ENCODE peak calls at places on chromosomes 16 and 17, in four cellular contexts. R is CD8-positive, alpha-beta memory T cell; J is CD8-positive, alpha-beta T cell; O is right atrium auricular region. Q is an unnamed sample.

GRCh38 chr17:74455025-74455585 is 11.3 kb upstream of the CD300A start:
- DNase-seq in R (no peak), J (no peak), O (no peak), Q (no peak)

GRCh38 chr17:39225974-39226683 is 384 bp upstream of the STAC2 start:
- DNase-seq in R (peak), J (peak), O (no peak), Q (peak)

GRCh38 chr16:57764341-57765159 is 29.0 kb downstream of the KATNB1 start:
- DNase-seq in R (no peak), J (no peak), O (no peak), Q (no peak)

GRCh38 chr16:80656731-80657150 is 115.9 kb downstream of the DYNLRB2 start:
- DNase-seq in R (no peak), J (no peak), O (no peak), Q (peak)

GRCh38 chr16:2924901-2925820 is 13.4 kb downstream of the FLYWCH1 start:
- DNase-seq in R (no peak), J (no peak), O (no peak), Q (no peak)

GRCh38 chr17:56913867-56914640 is at the start of gene TRIM25:
- DNase-seq in R (peak), J (peak), O (peak), Q (peak)

GRCh38 chr17:47192549-47192948 is 3.5 kb upstream of the CDC27 start:
- DNase-seq in R (no peak), J (no peak), O (no peak), Q (no peak)

GRCh38 chr17:67982034-67982640 is 14.1 kb downstream of the C17orf58 start:
- DNase-seq in R (no peak), J (no peak), O (no peak), Q (no peak)

GRCh38 chr17:7552621-7553051 is 3.8 kb downstream of the TNFSF12 start:
- DNase-seq in R (peak), J (no peak), O (no peak), Q (no peak)

DNA sequence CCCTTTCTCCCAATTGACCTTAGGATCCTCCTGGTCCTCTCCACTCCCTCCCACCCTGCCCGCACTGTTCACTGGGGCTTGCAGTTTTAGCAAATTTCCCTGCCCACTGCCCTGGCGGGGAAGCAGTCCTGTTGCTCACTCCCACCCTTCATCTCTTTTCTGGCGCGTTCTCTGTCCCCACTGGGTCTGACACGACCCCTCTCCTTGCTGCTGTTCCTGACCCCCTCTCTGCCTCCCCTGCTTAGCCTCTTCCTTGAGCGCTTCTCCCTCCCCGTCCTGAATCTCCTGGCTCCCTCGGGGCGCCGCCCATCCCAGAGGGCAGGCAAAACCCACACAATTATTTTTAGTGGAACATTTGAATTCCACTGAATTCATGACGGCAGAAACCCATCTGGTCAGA is 1796.4 kb downstream of the TP53TG3F start:
- DNase-seq in R (no peak), J (no peak), O (no peak), Q (no peak)
- H3K4me3 ChIP-seq in R (no peak), J (no peak), O (no peak), Q (no peak)

GRCh38 chr16:16974192-16974591 is 496.6 kb downstream of the XYLT1 start:
- DNase-seq in R (no peak), J (no peak), O (no peak), Q (peak)

GRCh38 chr16:16972831-16973230 is 497.9 kb downstream of the XYLT1 start:
- DNase-seq in R (no peak), J (no peak), O (no peak), Q (no peak)

GRCh38 chr16:16966439-16966838 is 504.3 kb downstream of the XYLT1 start:
- DNase-seq in R (no peak), J (no peak), O (no peak), Q (no peak)

GRCh38 chr16:16973726-16974125 is 497.0 kb downstream of the XYLT1 start:
- DNase-seq in R (no peak), J (no peak), O (no peak), Q (no peak)

DNA sequence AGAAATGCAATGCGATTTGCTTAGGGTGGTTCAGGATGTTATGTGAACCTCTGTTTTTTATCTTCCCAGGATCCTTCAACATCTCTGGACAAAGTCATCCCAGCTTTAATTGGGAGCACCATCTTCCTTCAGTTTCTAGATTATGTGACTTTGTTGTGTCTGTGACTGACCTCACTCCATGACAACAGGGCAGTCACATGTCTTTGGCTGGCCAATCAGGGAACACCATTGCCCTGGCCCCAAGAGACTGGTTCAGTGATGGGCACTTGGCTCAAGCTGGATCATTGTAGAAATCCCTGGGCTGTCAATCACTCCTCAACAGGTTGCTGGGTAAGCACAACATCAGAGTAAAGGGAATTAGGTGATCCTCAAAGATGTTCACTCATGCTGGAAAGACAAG is 499.7 kb downstream of the XYLT1 start:
- DNase-seq in R (no peak), J (no peak), O (no peak), Q (no peak)
- H3K4me3 ChIP-seq in R (no peak), J (no peak), O (no peak), Q (no peak)

DNA sequence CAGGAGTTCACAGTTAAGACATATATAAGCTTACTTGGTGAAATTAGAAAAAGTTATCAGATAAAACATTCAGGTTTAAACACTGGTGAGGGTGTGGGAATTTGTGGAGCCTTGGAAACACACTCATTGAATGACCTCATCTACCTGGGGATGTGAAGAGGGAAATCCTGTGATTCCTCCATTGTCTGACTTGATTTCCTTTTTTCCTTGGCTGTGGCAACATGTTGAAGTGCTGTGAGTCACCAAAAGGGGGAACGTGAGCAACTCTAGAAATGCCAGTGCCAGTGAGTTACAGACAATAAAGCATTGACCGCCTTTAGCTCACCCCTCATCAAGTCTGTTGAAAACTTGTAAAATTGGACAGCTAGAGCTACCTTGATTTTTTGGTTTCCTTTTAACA is 1.8 kb downstream of the HMOX2 start:
- DNase-seq in R (peak), J (no peak), O (no peak), Q (no peak)
- H3K4me3 ChIP-seq in R (peak), J (peak), O (no peak), Q (no peak)

DNA sequence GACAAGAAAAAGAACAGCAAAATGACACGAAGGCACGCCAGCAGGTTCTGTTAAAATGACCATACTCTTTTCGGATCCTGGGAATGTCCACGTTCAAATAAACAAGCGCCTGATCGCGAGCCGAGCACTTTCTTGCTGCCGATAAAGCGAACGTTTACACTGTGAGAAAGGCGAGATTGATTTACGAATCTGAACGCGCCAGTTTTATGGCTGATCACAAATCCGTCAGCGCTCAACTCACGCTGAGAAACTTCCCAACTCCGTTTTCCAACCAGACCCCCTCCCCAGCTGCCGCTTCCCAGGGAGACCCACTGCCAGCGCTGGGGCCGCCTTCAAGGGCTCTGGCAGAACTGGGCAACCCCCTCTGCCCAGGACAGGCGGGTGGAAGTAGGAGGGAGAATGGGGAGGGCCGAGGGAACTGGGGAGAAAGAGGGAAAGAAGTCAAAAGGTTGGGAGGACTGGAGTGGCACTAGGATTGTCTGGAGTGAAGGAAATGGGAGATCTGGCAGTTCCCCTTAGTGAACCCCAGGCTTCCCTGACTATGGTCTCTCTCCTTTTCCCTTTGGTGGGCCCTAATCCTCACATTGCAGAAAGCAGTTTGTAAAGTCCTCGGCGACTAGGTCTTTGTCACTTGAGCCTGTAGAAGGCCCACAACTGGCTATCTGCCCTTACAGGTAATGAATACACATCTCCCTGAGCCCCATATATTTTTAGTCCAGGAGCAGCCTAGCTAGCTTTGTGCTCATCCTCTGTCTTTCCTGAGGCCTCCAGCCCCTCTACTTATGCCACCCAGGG is 6.9 kb downstream of the HOXB4 start:
- DNase-seq in R (no peak), J (no peak), O (no peak), Q (no peak)
- H3K4me3 ChIP-seq in R (no peak), J (no peak), O (no peak), Q (no peak)

GRCh38 chr17:49910094-49910857 is 58.7 kb upstream of the DLX4 start:
- DNase-seq in R (no peak), J (no peak), O (no peak), Q (no peak)
- H3K4me3 ChIP-seq in R (no peak), J (peak), O (no peak), Q (no peak)

GRCh38 chr17:27485125-27485524 is 28.9 kb downstream of the KSR1 start:
- DNase-seq in R (no peak), J (no peak), O (no peak), Q (no peak)
- H3K4me3 ChIP-seq in R (no peak), J (no peak), O (no peak), Q (no peak)

DNA sequence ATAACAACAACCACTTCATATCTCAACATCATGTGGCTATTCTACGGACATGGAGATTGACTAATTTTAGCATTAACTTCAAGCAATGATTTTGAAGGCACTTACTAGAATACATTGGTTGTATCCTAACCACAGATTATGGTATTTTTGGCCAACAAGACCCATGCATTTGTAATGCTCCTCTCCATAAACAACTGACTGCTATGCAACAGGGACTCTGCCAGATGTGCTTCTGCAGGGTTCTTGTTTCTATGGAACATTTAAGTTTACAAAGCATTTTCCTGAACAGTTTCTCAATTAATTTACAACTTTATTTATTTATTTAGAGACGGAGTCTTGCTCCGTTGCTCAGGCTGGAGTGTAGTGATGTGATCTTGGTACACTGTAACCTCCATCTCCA is 178.0 kb downstream of the PARN start:
- DNase-seq in R (no peak), J (no peak), O (no peak), Q (no peak)
- H3K4me3 ChIP-seq in R (no peak), J (no peak), O (no peak), Q (no peak)

GRCh38 chr17:48564200-48565023 is 13.7 kb downstream of the HOXB4 start:
- DNase-seq in R (no peak), J (no peak), O (no peak), Q (no peak)
- H3K4me3 ChIP-seq in R (no peak), J (no peak), O (peak), Q (peak)

DNA sequence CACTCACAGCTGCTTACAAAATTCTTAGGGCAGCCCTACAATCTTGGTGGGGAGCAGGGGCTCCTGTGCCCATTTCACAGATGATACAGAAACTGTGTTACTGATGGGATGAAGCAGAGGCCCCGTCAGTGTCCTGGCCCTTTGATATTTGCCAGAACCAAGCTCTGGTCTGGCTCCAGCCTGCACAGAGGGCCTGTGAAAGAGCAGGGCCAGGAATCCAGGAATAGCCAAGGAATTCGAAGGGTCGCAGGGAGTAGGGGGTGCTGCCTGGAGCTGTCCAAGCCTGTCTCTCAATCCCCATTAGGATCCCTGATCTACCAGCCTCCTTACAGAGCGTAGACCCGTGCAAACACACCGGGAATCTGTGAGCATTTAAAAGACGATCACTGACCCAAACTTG is 86.3 kb upstream of the RCVRN start:
- DNase-seq in R (no peak), J (no peak), O (no peak), Q (no peak)
- H3K4me3 ChIP-seq in R (no peak), J (no peak), O (no peak), Q (no peak)

Q was measured in prostate gland.